ENCODE peak calls at places on chromosomes 13 and 19, in ten cellular contexts. F, C, Y, R, H, O, L, J, Z and A are unnamed samples.

GRCh38 chr13:113915786-113916329 is 52.0 kb upstream of the GAS6 start:
- DNase-seq in L (no peak), H (peak; percentile 5), O (no peak), R (no peak), F (no peak), C (no peak), Y (no peak), Z (no peak), J (peak; percentile 52), A (no peak)

GRCh38 chr19:28980236-28980868 is 232.6 kb downstream of the UQCRFS1 start:
- DNase-seq in H (no peak), C (no peak), F (no peak), L (no peak), Y (no peak), Z (no peak), J (no peak), R (peak; percentile 85), O (peak; percentile 22), A (no peak)

GRCh38 chr13:49395416-49396277 is 48.2 kb downstream of the CAB39L start:
- DNase-seq in H (no peak), F (peak; percentile 21), O (peak; percentile 42), Z (no peak), J (no peak), R (no peak), Y (no peak), L (peak; percentile 29), C (peak; percentile 78), A (no peak)

GRCh38 chr13:113053376-113053775 is 52.2 kb upstream of the F7 start:
- DNase-seq in C (no peak), R (no peak), J (peak; percentile 57), F (no peak), H (no peak), Y (no peak), L (no peak), O (no peak), Z (no peak), A (no peak)

GRCh38 chr19:55712804-55713631 is 25.2 kb downstream of the NLRP9 start:
- DNase-seq in H (no peak), Z (no peak), C (no peak), F (no peak), L (no peak), R (no peak), O (no peak), Y (no peak), J (no peak), A (no peak)

GRCh38 chr13:56713656-56714055 is 427.1 kb upstream of the PRR20A start:
- DNase-seq in L (no peak), Y (no peak), O (no peak), C (no peak), J (no peak), H (no peak), R (no peak), Z (no peak), F (no peak), A (no peak)

GRCh38 chr19:17686027-17686511 is 2.1 kb downstream of the UNC13A start:
- DNase-seq in Y (no peak), R (no peak), Z (no peak), H (no peak), F (no peak), L (no peak), C (no peak), O (peak; percentile 31), J (no peak), A (no peak)

GRCh38 chr13:75416327-75417005 is 65.5 kb downstream of the TBC1D4 start:
- DNase-seq in Z (no peak), C (no peak), J (no peak), H (no peak), O (peak; percentile 20), L (no peak), Y (peak; percentile 68), R (peak; percentile 55), F (no peak), A (no peak)

GRCh38 chr19:13022859-13023636 is 27.8 kb downstream of the NFIX start:
- DNase-seq in R (peak; percentile 71), Z (peak; percentile 81), Y (peak; percentile 42), O (peak; percentile 97), C (peak; percentile 95), H (no peak), J (peak; percentile 93), F (peak; percentile 87), L (peak; percentile 91), A (peak; percentile 97)

GRCh38 chr19:16325671-16326400 is 1.2 kb downstream of the KLF2 start:
- DNase-seq in R (peak; percentile 92), L (no peak), C (peak; percentile 78), J (peak; percentile 83), O (no peak), Y (peak; percentile 48), H (peak; percentile 86), Z (no peak), F (no peak), A (no peak)

GRCh38 chr19:30336290-30336689 is 35.9 kb upstream of the ZNF536 start:
- DNase-seq in C (peak; percentile 23), J (peak; percentile 9), F (no peak), Z (no peak), Y (no peak), R (peak; percentile 9), O (no peak), H (no peak), L (no peak), A (no peak)

GRCh38 chr13:80177327-80177726 is 163.6 kb downstream of the SPRY2 start:
- DNase-seq in L (no peak), Y (no peak), J (no peak), O (no peak), C (no peak), R (no peak), F (no peak), H (no peak), Z (no peak), A (no peak)

DNA sequence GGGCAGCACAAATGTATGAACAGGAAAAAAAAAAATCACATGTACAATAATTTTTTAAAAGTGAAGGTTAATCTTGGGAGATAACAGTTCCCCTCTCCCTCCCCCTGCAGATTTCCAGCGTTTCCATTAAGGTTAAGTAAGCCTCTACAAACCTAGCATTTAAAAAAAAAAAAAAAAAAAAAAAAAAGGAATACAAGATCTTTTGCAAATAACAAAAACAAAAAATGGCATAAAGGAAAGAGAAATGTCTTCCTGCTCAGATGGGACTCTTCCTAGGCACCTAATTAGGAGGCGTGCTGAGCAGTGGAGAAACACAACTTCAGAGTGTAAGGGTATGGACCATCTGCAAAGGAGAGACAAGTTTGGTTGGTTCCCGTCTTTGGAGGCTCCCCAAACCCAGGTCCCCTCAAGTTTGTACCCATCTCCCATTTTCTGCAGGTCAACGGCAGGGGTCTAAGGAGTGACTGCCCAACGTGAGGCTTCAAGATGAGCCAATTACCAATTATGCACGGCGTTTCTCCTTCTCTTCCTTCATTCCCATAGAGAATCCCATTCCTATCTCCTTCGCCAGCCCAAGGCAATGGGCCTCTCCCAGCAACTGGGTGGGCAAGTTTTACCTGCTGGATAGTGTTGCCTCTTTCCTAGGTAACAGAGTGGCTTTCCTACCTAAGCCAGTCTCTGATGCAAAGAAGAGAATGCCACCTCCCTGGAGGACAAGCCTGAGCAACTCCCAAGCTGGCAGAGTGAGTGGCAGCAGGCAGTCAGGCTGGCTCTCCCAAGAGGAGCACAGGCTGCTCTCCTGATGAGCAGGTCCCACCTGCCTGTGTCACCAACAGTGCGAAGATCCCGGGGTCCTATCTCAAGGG is 5.1 kb upstream of the ECH1 start:
- DNase-seq in Y (no peak), F (no peak), H (no peak), R (no peak), C (no peak), O (no peak), J (no peak), L (peak; percentile 58), Z (no peak), A (no peak)
- TF ChIP-seq CTCF in Y (no peak), F (no peak), H (no peak), R (no peak), C (no peak), O (no peak), J (no peak), L (no peak), Z (no peak), A (no peak)

GRCh38 chr19:54421521-54421920 is 6.3 kb downstream of the TTYH1 start:
- DNase-seq in F (no peak), C (no peak), Y (no peak), H (no peak), R (no peak), J (no peak), O (no peak), Z (no peak), L (no peak), A (no peak)

GRCh38 chr19:54420383-54421168 is 5.3 kb downstream of the TTYH1 start:
- DNase-seq in Z (no peak), O (peak; percentile 14), Y (no peak), J (no peak), R (peak; percentile 88), L (no peak), H (no peak), C (no peak), F (peak; percentile 55), A (peak; percentile 17)

GRCh38 chr19:54421169-54421516 is 5.9 kb downstream of the TTYH1 start:
- DNase-seq in L (no peak), F (no peak), J (no peak), O (no peak), Y (no peak), R (no peak), H (no peak), Z (no peak), C (no peak), A (no peak)

GRCh38 chr19:54418930-54419800 is 3.9 kb downstream of the TTYH1 start:
- DNase-seq in R (no peak), Z (no peak), J (no peak), L (no peak), F (no peak), Y (no peak), H (no peak), O (no peak), C (no peak), A (no peak)

DNA sequence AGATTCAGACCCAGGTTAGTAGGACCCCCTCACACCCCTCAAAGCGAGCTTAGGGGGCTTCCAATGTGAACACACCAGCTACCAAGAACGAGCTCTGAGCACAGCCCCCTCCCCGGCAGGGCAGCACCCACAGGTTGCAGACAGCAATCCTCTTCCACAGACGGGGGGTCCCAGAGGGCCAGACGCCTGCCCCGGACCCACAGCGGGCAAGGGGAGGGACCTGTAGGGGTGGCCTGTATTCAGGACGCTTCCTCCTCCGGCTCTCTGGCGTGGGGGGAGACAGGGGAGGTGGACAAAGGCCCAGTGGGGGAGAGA is 4.8 kb downstream of the TTYH1 start:
- DNase-seq in F (no peak), L (no peak), H (no peak), R (no peak), J (no peak), C (no peak), Z (no peak), O (no peak), Y (no peak), A (no peak)
- H3K4me3 ChIP-seq in F (peak overlapping the region; percentile 49), L (no peak overlapping the region), H (no peak overlapping the region), R (no peak overlapping the region), J (no peak overlapping the region), C (no peak overlapping the region), Z (no peak overlapping the region), O (no peak overlapping the region), Y (no peak overlapping the region), A (no peak overlapping the region)

GRCh38 chr13:24232474-24232873 is 72.0 kb downstream of the SPATA13 start:
- DNase-seq in J (no peak), C (no peak), H (no peak), L (no peak), F (no peak), R (no peak), O (no peak), Y (no peak), Z (no peak), A (no peak)
- TF ChIP-seq CTCF in J (no peak), C (no peak), H (peak; percentile 7), L (no peak), F (no peak), R (peak; percentile 57), O (no peak), Y (no peak), Z (no peak), A (no peak)

GRCh38 chr13:52450793-52451116 is 321 bp upstream of the VPS36 start:
- DNase-seq in F (no peak), H (no peak), L (no peak), R (no peak), J (no peak), Z (no peak), C (no peak), O (no peak), Y (no peak), A (no peak)
- H3K4me3 ChIP-seq in F (peak overlapping the region; percentile 95), H (no peak overlapping the region), L (no peak overlapping the region), R (peak overlapping the region; percentile 94), J (peak overlapping the region; percentile 79), Z (no peak overlapping the region), C (peak overlapping the region; percentile 70), O (peak overlapping the region; percentile 26), Y (no peak overlapping the region), A (peak overlapping the region; percentile 24)